ENCODE peak calls at places on chromosomes 12 and 14, in four cellular contexts. One of them, this sample, is unnamed.

GRCh38 chr14:103050935-103051334 is 6.4 kb downstream of the CDC42BPB start:
- DNase-seq in astrocyte of the spinal cord: no peak
- DNase-seq in NCI-H1092: no peak
- DNase-seq in left cardiac atrium: no peak
- DNase-seq in this sample: no peak

GRCh38 chr14:94021416-94022157 is 4.6 kb upstream of the OTUB2 start:
- DNase-seq in astrocyte of the spinal cord: peak; percentile 41
- DNase-seq in NCI-H1092: no peak
- DNase-seq in left cardiac atrium: no peak
- DNase-seq in this sample: no peak

GRCh38 chr12:80632835-80633234 is 74.6 kb upstream of the MYF6 start:
- DNase-seq in astrocyte of the spinal cord: peak; percentile 9
- DNase-seq in NCI-H1092: no peak
- DNase-seq in left cardiac atrium: no peak
- DNase-seq in this sample: no peak

GRCh38 chr14:90381999-90382451 is 14.8 kb upstream of the CALM1 start:
- DNase-seq in astrocyte of the spinal cord: no peak
- DNase-seq in NCI-H1092: peak; percentile 76
- DNase-seq in left cardiac atrium: peak; percentile 31
- DNase-seq in this sample: no peak

GRCh38 chr12:8154526-8154925 is 2.3 kb upstream of the ZNF705A start:
- DNase-seq in astrocyte of the spinal cord: no peak
- DNase-seq in NCI-H1092: no peak
- DNase-seq in left cardiac atrium: no peak
- DNase-seq in this sample: no peak

GRCh38 chr12:52258335-52258901 is 16.0 kb upstream of the KRT86 start:
- DNase-seq in astrocyte of the spinal cord: peak; percentile 17
- DNase-seq in NCI-H1092: no peak
- DNase-seq in left cardiac atrium: peak; percentile 45
- DNase-seq in this sample: peak; percentile 45

GRCh38 chr12:47080725-47081502 is 1.2 kb upstream of the AMIGO2 start:
- DNase-seq in astrocyte of the spinal cord: peak; percentile 77
- DNase-seq in NCI-H1092: no peak
- DNase-seq in left cardiac atrium: peak; percentile 74
- DNase-seq in this sample: peak; percentile 81

GRCh38 chr12:3047961-3048360 is 29.2 kb upstream of the TSPAN9 start:
- DNase-seq in astrocyte of the spinal cord: no peak
- DNase-seq in NCI-H1092: no peak
- DNase-seq in left cardiac atrium: peak; percentile 56
- DNase-seq in this sample: no peak

GRCh38 chr12:109777544-109777943 is 55.7 kb downstream of the TRPV4 start:
- DNase-seq in astrocyte of the spinal cord: no peak
- DNase-seq in NCI-H1092: no peak
- DNase-seq in left cardiac atrium: no peak
- DNase-seq in this sample: peak; percentile 59

GRCh38 chr12:15800278-15800677 is 11.1 kb upstream of the EPS8 start:
- DNase-seq in astrocyte of the spinal cord: no peak
- DNase-seq in NCI-H1092: no peak
- DNase-seq in left cardiac atrium: no peak
- DNase-seq in this sample: no peak

GRCh38 chr14:26730929-26731618 is 133.2 kb upstream of the NOVA1 start:
- DNase-seq in astrocyte of the spinal cord: no peak
- DNase-seq in NCI-H1092: peak; percentile 12
- DNase-seq in left cardiac atrium: no peak
- DNase-seq in this sample: peak; percentile 23

GRCh38 chr12:103799504-103800251 is 41.4 kb downstream of the NT5DC3 start:
- DNase-seq in astrocyte of the spinal cord: peak; percentile 85
- DNase-seq in NCI-H1092: peak; percentile 54
- DNase-seq in left cardiac atrium: no peak
- DNase-seq in this sample: peak; percentile 86

GRCh38 chr12:54587315-54587821 is 1.1 kb downstream of the PPP1R1A start:
- DNase-seq in astrocyte of the spinal cord: no peak
- DNase-seq in NCI-H1092: no peak
- DNase-seq in left cardiac atrium: peak; percentile 44
- DNase-seq in this sample: no peak

GRCh38 chr12:88628856-88629509 is 48.7 kb upstream of the KITLG start:
- DNase-seq in astrocyte of the spinal cord: no peak
- DNase-seq in NCI-H1092: peak; percentile 54
- DNase-seq in left cardiac atrium: no peak
- DNase-seq in this sample: no peak

GRCh38 chr12:124927325-124928094 is 13.1 kb upstream of the UBC start:
- DNase-seq in astrocyte of the spinal cord: peak; percentile 88
- DNase-seq in NCI-H1092: no peak
- DNase-seq in left cardiac atrium: peak; percentile 84
- DNase-seq in this sample: peak; percentile 75

GRCh38 chr12:51884676-51885229 is 3.1 kb upstream of the ANKRD33 start:
- DNase-seq in astrocyte of the spinal cord: no peak
- DNase-seq in NCI-H1092: no peak
- DNase-seq in left cardiac atrium: no peak
- DNase-seq in this sample: peak; percentile 64

GRCh38 chr12:25958254-25959068 is at the start of gene RASSF8:
- DNase-seq in astrocyte of the spinal cord: peak; percentile 77
- DNase-seq in NCI-H1092: peak; percentile 3
- DNase-seq in left cardiac atrium: peak; percentile 85
- DNase-seq in this sample: peak; percentile 81

GRCh38 chr14:75295061-75295461 is 16.4 kb downstream of the FOS start:
- DNase-seq in astrocyte of the spinal cord: peak; percentile 76
- DNase-seq in NCI-H1092: no peak
- DNase-seq in left cardiac atrium: peak; percentile 71
- DNase-seq in this sample: peak; percentile 56

GRCh38 chr12:68374315-68374982 is 42.3 kb upstream of the MDM1 start:
- DNase-seq in astrocyte of the spinal cord: no peak
- DNase-seq in NCI-H1092: no peak
- DNase-seq in left cardiac atrium: no peak
- DNase-seq in this sample: no peak

GRCh38 chr14:96674121-96674520 is 123.1 kb upstream of the VRK1 start:
- DNase-seq in astrocyte of the spinal cord: no peak
- DNase-seq in NCI-H1092: no peak
- DNase-seq in left cardiac atrium: no peak
- DNase-seq in this sample: no peak

GRCh38 chr12:170361-171225 is 43.4 kb downstream of the SLC6A12 start:
- DNase-seq in astrocyte of the spinal cord: no peak
- DNase-seq in NCI-H1092: no peak
- DNase-seq in left cardiac atrium: no peak
- DNase-seq in this sample: no peak

GRCh38 chr12:54411398-54412241 is 7.4 kb downstream of the ITGA5 start:
- DNase-seq in astrocyte of the spinal cord: peak; percentile 86
- DNase-seq in NCI-H1092: no peak
- DNase-seq in left cardiac atrium: peak; percentile 80
- DNase-seq in this sample: peak; percentile 90

GRCh38 chr14:100122481-100123215 is 36.8 kb downstream of the DEGS2 start:
- DNase-seq in astrocyte of the spinal cord: no peak
- DNase-seq in NCI-H1092: no peak
- DNase-seq in left cardiac atrium: no peak
- DNase-seq in this sample: no peak

GRCh38 chr12:26833692-26834168 is 736 bp upstream of the ITPR2 start:
- DNase-seq in astrocyte of the spinal cord: peak; percentile 27
- DNase-seq in NCI-H1092: no peak
- DNase-seq in left cardiac atrium: peak; percentile 38
- DNase-seq in this sample: peak; percentile 71